ENCODE peak calls at places on chromosomes 16 and 17, in ten cellular contexts. Q is stimulated activated CD4-positive, alpha-beta T cell treated with anti-CD3 and anti-CD28 coated beads, Interleukin-1b, Interleukin-23, amount 100 ng/mL, for 1 hour; N is astrocyte of the cerebellum; D is NCI-H2171 treated with DMSO at 0.1 percent for 48 hours; S is amniotic epithelial cell; V is NCI-H187 treated with DMSO at 0.1 percent for 48 hours; F is activated T-cell treated with anti-CD3 and anti-CD28 coated beads, Interleukin-2, amount 50 U/mL, for 1 hour; C is activated CD4-positive, alpha-beta T cell treated with anti-CD3 and anti-CD28 coated beads, Interleukin-2, amount 50 U/mL, for 4 hours; Y is midbrain; J is stimulated activated naive CD4-positive, alpha-beta T cell. K is an unnamed sample.
A peak's percentile ranks its signal among the peaks of the same experiment; 100 is the strongest.

GRCh38 chr16:3026003-3026378 is 2.2 kb downstream of the THOC6 start:
- DNase-seq in Q (no peak), N (no peak), D (no peak), S (no peak), V (no peak), F (no peak), C (no peak), Y (no peak), J (no peak), K (no peak)

GRCh38 chr17:27873746-27874145 is 19.4 kb downstream of the LYRM9 start:
- DNase-seq in Q (no peak), N (no peak), D (no peak), S (peak; percentile 72), V (no peak), F (no peak), C (no peak), Y (no peak), J (no peak), K (no peak)

GRCh38 chr17:31538080-31538762 is 146.7 kb downstream of the RAB11FIP4 start:
- DNase-seq in Q (no peak), N (no peak), D (peak; percentile 92), S (no peak), V (no peak), F (no peak), C (no peak), Y (no peak), J (no peak), K (no peak)

GRCh38 chr17:28065706-28066105 is 23.2 kb downstream of the NLK start:
- DNase-seq in Q (no peak), N (no peak), D (no peak), S (peak; percentile 11), V (no peak), F (no peak), C (no peak), Y (no peak), J (no peak), K (no peak)

GRCh38 chr16:53099318-53100130 is 44.7 kb downstream of the CHD9 start:
- DNase-seq in Q (no peak), N (peak; percentile 80), D (peak; percentile 99), S (peak; percentile 97), V (peak; percentile 72), F (peak; percentile 62), C (peak; percentile 47), Y (peak; percentile 86), J (no peak), K (peak; percentile 93)

GRCh38 chr16:19502395-19503131 is 19.3 kb downstream of the GDE1 start:
- DNase-seq in Q (peak; percentile 46), N (peak; percentile 68), D (peak; percentile 69), S (peak; percentile 70), V (no peak), F (peak; percentile 42), C (peak; percentile 57), Y (peak; percentile 77), J (peak; percentile 7), K (peak; percentile 83)

GRCh38 chr16:79139799-79140198 is 460.7 kb downstream of the MAF start:
- DNase-seq in Q (no peak), N (no peak), D (no peak), S (no peak), V (no peak), F (no peak), C (no peak), Y (no peak), J (no peak), K (no peak)

GRCh38 chr17:80502578-80502877 is 26.1 kb upstream of the NPTX1 start:
- DNase-seq in Q (no peak), N (no peak), D (no peak), S (no peak), V (no peak), F (no peak), C (no peak), Y (no peak), J (no peak), K (no peak)

GRCh38 chr17:78257810-78258322 is 26.4 kb downstream of the TMEM235 start:
- DNase-seq in Q (no peak), N (no peak), D (no peak), S (peak; percentile 95), V (no peak), F (no peak), C (no peak), Y (no peak), J (peak; percentile 21), K (no peak)

GRCh38 chr17:62179525-62180161 is 114.6 kb upstream of the MED13 start:
- DNase-seq in Q (no peak), N (no peak), D (peak; percentile 35), S (peak; percentile 74), V (no peak), F (no peak), C (no peak), Y (no peak), J (no peak), K (no peak)

GRCh38 chr16:50308237-50308965 is 42.0 kb downstream of the ADCY7 start:
- DNase-seq in Q (no peak), N (no peak), D (no peak), S (no peak), V (no peak), F (peak; percentile 17), C (no peak), Y (no peak), J (no peak), K (peak; percentile 42)

GRCh38 chr16:73354426-73354825 is 306.5 kb upstream of the ZFHX3 start:
- DNase-seq in Q (no peak), N (no peak), D (no peak), S (no peak), V (no peak), F (no peak), C (no peak), Y (no peak), J (no peak), K (no peak)

GRCh38 chr17:79950306-79950705 is 85.4 kb downstream of the TBC1D16 start:
- DNase-seq in Q (no peak), N (no peak), D (no peak), S (no peak), V (no peak), F (no peak), C (no peak), Y (no peak), J (no peak), K (peak; percentile 78)

GRCh38 chr17:68346448-68346847 is 55.2 kb downstream of the ARSG start:
- DNase-seq in Q (peak; percentile 40), N (no peak), D (no peak), S (no peak), V (no peak), F (peak; percentile 58), C (peak; percentile 48), Y (no peak), J (peak; percentile 19), K (no peak)

GRCh38 chr17:64262125-64262421 is 987 bp downstream of the TEX2 start:
- DNase-seq in Q (no peak), N (no peak), D (no peak), S (no peak), V (no peak), F (no peak), C (no peak), Y (no peak), J (no peak), K (no peak)

GRCh38 chr17:82645516-82645915 is 2.7 kb downstream of the WDR45B start:
- DNase-seq in Q (no peak), N (no peak), D (no peak), S (no peak), V (no peak), F (no peak), C (no peak), Y (no peak), J (no peak), K (no peak)

GRCh38 chr17:34291721-34292348 is 6.3 kb downstream of the CCL11 start:
- DNase-seq in Q (no peak), N (no peak), D (no peak), S (no peak), V (no peak), F (no peak), C (no peak), Y (no peak), J (no peak), K (no peak)

GRCh38 chr16:80804451-80805383 is at the start of gene CDYL2:
- DNase-seq in Q (peak; percentile 18), N (no peak), D (no peak), S (no peak), V (no peak), F (peak; percentile 60), C (peak; percentile 18), Y (peak; percentile 8), J (no peak), K (no peak)

GRCh38 chr17:47201168-47201567 is 8.0 kb upstream of the MYL4 start:
- DNase-seq in Q (no peak), N (no peak), D (no peak), S (no peak), V (no peak), F (no peak), C (no peak), Y (no peak), J (no peak), K (no peak)

GRCh38 chr16:3735541-3735940 is 18.2 kb upstream of the TRAP1 start:
- DNase-seq in Q (no peak), N (no peak), D (no peak), S (no peak), V (no peak), F (no peak), C (no peak), Y (no peak), J (no peak), K (no peak)

GRCh38 chr17:79420318-79421243 is 190.3 kb downstream of the RBFOX3 start:
- DNase-seq in Q (no peak), N (no peak), D (no peak), S (no peak), V (no peak), F (no peak), C (peak; percentile 24), Y (no peak), J (no peak), K (no peak)

GRCh38 chr17:6239237-6239798 is 169.1 kb downstream of the WSCD1 start:
- DNase-seq in Q (no peak), N (no peak), D (no peak), S (no peak), V (no peak), F (no peak), C (no peak), Y (no peak), J (no peak), K (no peak)

GRCh38 chr16:65922923-65923322 is 443.6 kb upstream of the CDH5 start:
- DNase-seq in Q (no peak), N (no peak), D (no peak), S (no peak), V (no peak), F (no peak), C (no peak), Y (no peak), J (no peak), K (no peak)

GRCh38 chr17:81251091-81251942 is 12.2 kb downstream of the NDUFAF8 start:
- DNase-seq in Q (no peak), N (no peak), D (peak; percentile 99), S (no peak), V (peak; percentile 89), F (no peak), C (no peak), Y (no peak), J (no peak), K (no peak)

GRCh38 chr16:31700200-31700529 is 172.5 kb downstream of the AHSP start:
- DNase-seq in Q (no peak), N (no peak), D (peak; percentile 91), S (peak; percentile 59), V (no peak), F (no peak), C (no peak), Y (no peak), J (no peak), K (peak; percentile 65)

GRCh38 chr17:48894886-48895285 is 2.3 kb downstream of the ATP5MC1 start:
- DNase-seq in Q (no peak), N (no peak), D (peak; percentile 95), S (no peak), V (no peak), F (no peak), C (no peak), Y (no peak), J (no peak), K (no peak)